ENCODE peak calls at places on chromosomes 3 and 15, in four cellular contexts. P is GM12878, X is K562, J is SK-N-SH. Q is an unnamed sample.

GRCh38 chr3:9301091-9301490 is 51.6 kb upstream of the SRGAP3 start:
- DNase-seq in P (no peak), X (no peak), J (no peak), Q (no peak)

GRCh38 chr15:76197703-76198455 is 113.4 kb downstream of the ETFA start:
- DNase-seq in P (no peak), X (no peak), J (no peak), Q (no peak)

GRCh38 chr3:46748160-46748559 is 30.5 kb upstream of the PRSS50 start:
- DNase-seq in P (no peak), X (no peak), J (no peak), Q (no peak)

GRCh38 chr15:88998980-88999713 is 86.0 kb upstream of the MFGE8 start:
- DNase-seq in P (no peak), X (peak; percentile 23), J (no peak), Q (no peak)

GRCh38 chr3:61060421-61060861 is 190.8 kb downstream of the FHIT start:
- DNase-seq in P (no peak), X (no peak), J (no peak), Q (no peak)

GRCh38 chr3:112736386-112736785 is 95.4 kb upstream of the CCDC80 start:
- DNase-seq in P (no peak), X (no peak), J (no peak), Q (peak; percentile 20)

GRCh38 chr3:119597548-119598288 is at the start of gene PLA1A:
- DNase-seq in P (no peak), X (no peak), J (no peak), Q (no peak)

GRCh38 chr3:133573629-133574194 is at the start of gene CDV3:
- DNase-seq in P (no peak), X (peak; percentile 63), J (peak; percentile 82), Q (no peak)

GRCh38 chr15:61201322-61201721 is 27.8 kb downstream of the RORA start:
- DNase-seq in P (no peak), X (no peak), J (peak; percentile 39), Q (no peak)

GRCh38 chr15:68439506-68439905 is 7.5 kb upstream of the ITGA11 start:
- DNase-seq in P (no peak), X (no peak), J (no peak), Q (no peak)

GRCh38 chr15:84151205-84151931 is 84.2 kb upstream of the GOLGA6L4 start:
- DNase-seq in P (no peak), X (no peak), J (no peak), Q (no peak)

GRCh38 chr3:9452417-9452816 is 55.0 kb downstream of the SETD5 start:
- DNase-seq in P (no peak), X (no peak), J (no peak), Q (peak; percentile 19)

GRCh38 chr3:78908236-78908635 is 859.6 kb downstream of the ROBO1 start:
- DNase-seq in P (no peak), X (no peak), J (no peak), Q (peak; percentile 23)

GRCh38 chr3:32901005-32901932 is 50.2 kb upstream of the CCR4 start:
- DNase-seq in P (no peak), X (no peak), J (no peak), Q (no peak)

GRCh38 chr3:127172670-127173515 is 20.0 kb upstream of the PRR23E start:
- DNase-seq in P (no peak), X (no peak), J (peak; percentile 92), Q (peak; percentile 53)

GRCh38 chr3:13178107-13178506 is 104.9 kb upstream of the IQSEC1 start:
- DNase-seq in P (no peak), X (no peak), J (no peak), Q (no peak)

GRCh38 chr3:128473180-128473519 is 6.5 kb upstream of the DNAJB8 start:
- DNase-seq in P (no peak), X (peak; percentile 24), J (peak; percentile 62), Q (no peak)

GRCh38 chr3:29922990-29923746 is 642.3 kb downstream of the RBMS3 start:
- DNase-seq in P (no peak), X (no peak), J (peak; percentile 48), Q (peak; percentile 95)

GRCh38 chr3:72756900-72757299 is 91.3 kb downstream of the SHQ1 start:
- DNase-seq in P (peak; percentile 77), X (no peak), J (no peak), Q (no peak)

GRCh38 chr3:195854628-195855300 is 43.0 kb upstream of the MUC4 start:
- DNase-seq in P (no peak), X (peak; percentile 44), J (no peak), Q (no peak)

GRCh38 chr15:85657132-85657531 is 137.6 kb downstream of the KLHL25 start:
- DNase-seq in P (no peak), X (no peak), J (no peak), Q (no peak)

GRCh38 chr3:127551971-127552370 is 38.6 kb downstream of the TPRA1 start:
- DNase-seq in P (no peak), X (no peak), J (peak; percentile 82), Q (no peak)

GRCh38 chr15:64854041-64854440 is 12.3 kb downstream of the PLEKHO2 start:
- DNase-seq in P (no peak), X (no peak), J (no peak), Q (no peak)

GRCh38 chr15:33021806-33022389 is 172.6 kb downstream of the FMN1 start:
- DNase-seq in P (no peak), X (peak; percentile 52), J (peak; percentile 79), Q (peak; percentile 75)

GRCh38 chr3:114383875-114384557 is 90.2 kb downstream of the TIGIT start:
- DNase-seq in P (peak; percentile 25), X (peak; percentile 43), J (peak; percentile 61), Q (peak; percentile 81)

GRCh38 chr3:145243875-145244274 is 917.1 kb downstream of the PLOD2 start:
- DNase-seq in P (no peak), X (no peak), J (no peak), Q (peak; percentile 53)

GRCh38 chr3:187318819-187319616 is 27.5 kb upstream of the MASP1 start:
- DNase-seq in P (no peak), X (peak; percentile 66), J (peak; percentile 49), Q (peak; percentile 73)

GRCh38 chr15:58908550-58909309 is 24.7 kb downstream of the SLTM start:
- DNase-seq in P (no peak), X (no peak), J (no peak), Q (no peak)

GRCh38 chr3:16482770-16483531 is 30.5 kb downstream of the RFTN1 start:
- DNase-seq in P (no peak), X (no peak), J (no peak), Q (peak; percentile 39)
- TF ChIP-seq RCOR1 in P (no peak), X (no peak), J (no peak), Q (no peak)

GRCh38 chr15:20341901-20342605 is 199.5 kb downstream of the GOLGA6L6 start:
- DNase-seq in P (no peak), X (peak; percentile 9), J (no peak), Q (no peak)
- TF ChIP-seq MXI1 in P (no peak), X (no peak), J (no peak), Q (no peak)

GRCh38 chr3:186081678-186082077 is 27.2 kb downstream of the ETV5 start:
- DNase-seq in P (no peak), X (no peak), J (no peak), Q (no peak)
- TF ChIP-seq RCOR1 in P (no peak), X (no peak), J (no peak), Q (no peak)

DNA sequence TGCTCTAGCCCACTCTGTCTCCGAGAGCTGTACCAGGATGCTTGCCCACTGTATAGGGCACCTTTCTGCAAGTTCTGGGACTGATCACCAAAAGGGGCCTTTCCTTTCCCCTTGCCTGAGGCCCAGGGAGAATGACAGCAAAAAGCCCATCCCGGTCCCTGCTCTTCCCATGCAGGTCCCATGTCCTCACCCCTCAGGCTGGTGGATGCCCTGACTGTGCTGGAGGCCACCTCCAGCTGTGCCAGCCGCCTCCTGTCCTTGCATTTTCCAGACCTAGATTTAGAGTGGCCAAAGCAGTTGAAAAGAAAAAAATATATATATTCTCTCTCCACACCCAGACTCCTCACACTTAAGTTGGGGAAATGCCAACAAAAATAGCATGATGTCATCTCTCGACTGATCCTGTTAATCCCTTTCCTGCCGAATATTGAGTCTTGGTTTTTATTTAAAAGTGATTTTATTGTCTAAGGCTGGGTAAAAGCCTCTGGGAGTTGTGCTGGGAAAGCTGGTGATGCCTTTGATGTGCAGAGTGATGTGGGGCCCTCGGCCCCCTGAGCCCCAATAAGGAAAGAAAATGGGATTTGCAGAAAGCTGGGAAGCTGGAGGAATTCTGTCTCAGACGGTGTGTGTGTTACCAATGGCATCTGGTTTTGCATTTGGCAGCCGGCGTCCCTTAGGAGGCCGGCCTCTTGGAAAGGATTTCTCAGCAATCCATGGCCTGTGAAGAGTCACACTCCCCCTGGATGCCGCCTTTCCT is 29.3 kb upstream of the TPM1 start:
- DNase-seq in P (no peak), X (no peak), J (no peak), Q (peak; percentile 83)
- TF ChIP-seq MXI1 in P (no peak), X (no peak), J (no peak), Q (no peak)

DNA sequence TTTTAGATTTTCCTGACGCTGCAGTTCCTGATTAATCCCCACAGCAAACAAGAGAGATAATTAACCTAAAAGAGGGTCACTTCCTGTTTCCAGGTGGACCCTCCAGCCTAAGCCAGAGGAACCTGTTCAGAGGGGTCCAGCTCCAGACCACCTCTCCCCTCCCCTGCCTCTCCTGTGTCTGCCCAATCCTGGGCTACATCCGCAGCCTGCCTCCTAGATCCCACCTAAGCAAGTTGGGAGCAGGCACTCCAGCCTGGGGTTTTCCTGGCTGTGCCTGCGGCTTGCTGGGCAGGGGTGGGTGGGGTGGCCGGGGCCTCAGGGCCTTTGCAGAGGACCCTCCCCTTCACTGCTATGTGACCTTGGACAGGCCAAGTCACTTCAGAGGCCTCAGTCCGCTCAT is 178.6 kb upstream of the LINGO1 start:
- DNase-seq in P (no peak), X (no peak), J (no peak), Q (no peak)
- TF ChIP-seq RCOR1 in P (no peak), X (no peak), J (no peak), Q (no peak)

Q was measured in IMR-90.